ENCODE peak calls at places on chromosome 9, in six cellular contexts. One of them, this sample, is unnamed.

GRCh38 chr9:101449071-101449721 is 13.6 kb upstream of the ALDOB start:
- DNase-seq in dorsolateral prefrontal cortex: peak
- DNase-seq in Karpas-422: peak
- DNase-seq in small intestine: peak
- DNase-seq in mammary epithelial cell: peak
- DNase-seq in stomach: peak
- DNase-seq in this sample: peak

GRCh38 chr9:131625848-131626670 is 80.7 kb downstream of the PRRT1B start:
- DNase-seq in mammary epithelial cell: no peak
- DNase-seq in dorsolateral prefrontal cortex: peak
- DNase-seq in stomach: no peak
- DNase-seq in small intestine: no peak
- DNase-seq in Karpas-422: no peak
- DNase-seq in this sample: no peak

GRCh38 chr9:80560976-80561375 is 989.2 kb downstream of the TLE4 start:
- DNase-seq in small intestine: no peak
- DNase-seq in dorsolateral prefrontal cortex: no peak
- DNase-seq in Karpas-422: no peak
- DNase-seq in mammary epithelial cell: peak
- DNase-seq in stomach: no peak
- DNase-seq in this sample: peak

GRCh38 chr9:134011401-134011800 is 13.9 kb upstream of the BRD3OS start:
- DNase-seq in Karpas-422: no peak
- DNase-seq in dorsolateral prefrontal cortex: no peak
- DNase-seq in stomach: no peak
- DNase-seq in small intestine: no peak
- DNase-seq in mammary epithelial cell: no peak
- DNase-seq in this sample: no peak

GRCh38 chr9:34744295-34745221 is 34.6 kb upstream of the CCL21 start:
- DNase-seq in dorsolateral prefrontal cortex: no peak
- DNase-seq in stomach: no peak
- DNase-seq in Karpas-422: no peak
- DNase-seq in mammary epithelial cell: peak
- DNase-seq in small intestine: peak
- DNase-seq in this sample: peak

GRCh38 chr9:113488490-113488889 is 25.0 kb downstream of the RGS3 start:
- DNase-seq in Karpas-422: no peak
- DNase-seq in small intestine: no peak
- DNase-seq in mammary epithelial cell: no peak
- DNase-seq in stomach: no peak
- DNase-seq in dorsolateral prefrontal cortex: no peak
- DNase-seq in this sample: no peak

GRCh38 chr9:84139296-84140100 is 158.9 kb downstream of the RMI1 start:
- DNase-seq in Karpas-422: peak
- DNase-seq in small intestine: peak
- DNase-seq in dorsolateral prefrontal cortex: peak
- DNase-seq in stomach: peak
- DNase-seq in mammary epithelial cell: peak
- DNase-seq in this sample: peak

GRCh38 chr9:107487521-107488399 is 1.8 kb downstream of the KLF4 start:
- DNase-seq in small intestine: peak
- DNase-seq in stomach: peak
- DNase-seq in Karpas-422: no peak
- DNase-seq in dorsolateral prefrontal cortex: no peak
- DNase-seq in mammary epithelial cell: no peak
- DNase-seq in this sample: no peak

GRCh38 chr9:89427621-89428221 is 70.2 kb downstream of the SEMA4D start:
- DNase-seq in dorsolateral prefrontal cortex: no peak
- DNase-seq in stomach: no peak
- DNase-seq in mammary epithelial cell: no peak
- DNase-seq in Karpas-422: no peak
- DNase-seq in small intestine: no peak
- DNase-seq in this sample: no peak

GRCh38 chr9:89453452-89453851 is 44.5 kb downstream of the SEMA4D start:
- DNase-seq in small intestine: no peak
- DNase-seq in mammary epithelial cell: no peak
- DNase-seq in stomach: no peak
- DNase-seq in Karpas-422: no peak
- DNase-seq in dorsolateral prefrontal cortex: no peak
- DNase-seq in this sample: no peak

GRCh38 chr9:91809581-91810285 is 140.3 kb downstream of the ROR2 start:
- DNase-seq in mammary epithelial cell: peak
- DNase-seq in stomach: no peak
- DNase-seq in Karpas-422: no peak
- DNase-seq in dorsolateral prefrontal cortex: no peak
- DNase-seq in small intestine: no peak
- DNase-seq in this sample: peak

GRCh38 chr9:101307041-101307440 is 77.8 kb downstream of the BAAT start:
- DNase-seq in Karpas-422: no peak
- DNase-seq in mammary epithelial cell: peak
- DNase-seq in stomach: no peak
- DNase-seq in dorsolateral prefrontal cortex: no peak
- DNase-seq in small intestine: no peak
- DNase-seq in this sample: no peak

GRCh38 chr9:95029720-95030119 is 287.8 kb downstream of the FANCC start:
- DNase-seq in dorsolateral prefrontal cortex: no peak
- DNase-seq in Karpas-422: no peak
- DNase-seq in mammary epithelial cell: no peak
- DNase-seq in stomach: no peak
- DNase-seq in small intestine: no peak
- DNase-seq in this sample: no peak

GRCh38 chr9:105444130-105444529 is 3.7 kb upstream of the FSD1L start:
- DNase-seq in mammary epithelial cell: peak
- DNase-seq in Karpas-422: no peak
- DNase-seq in dorsolateral prefrontal cortex: no peak
- DNase-seq in stomach: no peak
- DNase-seq in small intestine: no peak
- DNase-seq in this sample: peak

GRCh38 chr9:92947268-92948031 is at the start of gene FGD3:
- DNase-seq in small intestine: no peak
- DNase-seq in mammary epithelial cell: no peak
- DNase-seq in dorsolateral prefrontal cortex: no peak
- DNase-seq in stomach: peak
- DNase-seq in Karpas-422: no peak
- DNase-seq in this sample: no peak

GRCh38 chr9:92949266-92949982 is 2.1 kb downstream of the FGD3 start:
- DNase-seq in mammary epithelial cell: no peak
- DNase-seq in small intestine: no peak
- DNase-seq in Karpas-422: no peak
- DNase-seq in dorsolateral prefrontal cortex: no peak
- DNase-seq in stomach: no peak
- DNase-seq in this sample: no peak

GRCh38 chr9:92948632-92949031 is 1.3 kb downstream of the FGD3 start:
- DNase-seq in small intestine: no peak
- DNase-seq in dorsolateral prefrontal cortex: no peak
- DNase-seq in stomach: no peak
- DNase-seq in Karpas-422: no peak
- DNase-seq in mammary epithelial cell: no peak
- DNase-seq in this sample: no peak

GRCh38 chr9:92945796-92946195 is 1.5 kb upstream of the FGD3 start:
- DNase-seq in stomach: no peak
- DNase-seq in mammary epithelial cell: no peak
- DNase-seq in dorsolateral prefrontal cortex: no peak
- DNase-seq in Karpas-422: no peak
- DNase-seq in small intestine: no peak
- DNase-seq in this sample: no peak

DNA sequence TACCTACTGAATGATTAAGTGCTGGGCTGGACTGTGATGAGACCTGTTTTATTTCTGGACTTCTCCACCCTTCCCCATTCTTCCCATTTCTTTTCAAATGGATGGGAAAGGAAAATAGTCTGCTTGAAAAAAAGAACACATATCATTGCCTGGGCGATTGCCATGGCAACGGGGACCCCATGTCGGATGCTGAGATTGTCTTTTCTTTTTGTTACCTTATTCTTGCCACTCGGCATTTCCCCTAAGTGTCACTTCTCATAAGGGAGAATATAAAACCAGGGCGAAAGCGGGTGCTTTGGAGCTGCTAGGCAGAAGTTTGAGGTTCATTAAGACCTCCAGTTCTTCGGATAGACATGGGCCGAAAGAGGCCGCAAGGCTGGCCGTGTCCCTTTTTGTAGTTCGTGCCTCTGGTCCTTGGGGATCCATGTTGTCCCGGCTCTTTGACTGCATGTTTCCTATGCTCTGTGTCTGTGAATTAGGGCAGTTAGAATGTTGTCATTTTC is 760 bp downstream of the FGD3 start:
- DNase-seq in small intestine: no peak
- DNase-seq in stomach: no peak
- DNase-seq in Karpas-422: no peak
- DNase-seq in dorsolateral prefrontal cortex: no peak
- DNase-seq in mammary epithelial cell: no peak
- DNase-seq in this sample: no peak
- H3K4me3 ChIP-seq in small intestine: no peak
- H3K4me3 ChIP-seq in stomach: peak
- H3K4me3 ChIP-seq in Karpas-422: no peak
- H3K4me3 ChIP-seq in dorsolateral prefrontal cortex: peak
- H3K4me3 ChIP-seq in mammary epithelial cell: no peak
- H3K4me3 ChIP-seq in this sample: peak

DNA sequence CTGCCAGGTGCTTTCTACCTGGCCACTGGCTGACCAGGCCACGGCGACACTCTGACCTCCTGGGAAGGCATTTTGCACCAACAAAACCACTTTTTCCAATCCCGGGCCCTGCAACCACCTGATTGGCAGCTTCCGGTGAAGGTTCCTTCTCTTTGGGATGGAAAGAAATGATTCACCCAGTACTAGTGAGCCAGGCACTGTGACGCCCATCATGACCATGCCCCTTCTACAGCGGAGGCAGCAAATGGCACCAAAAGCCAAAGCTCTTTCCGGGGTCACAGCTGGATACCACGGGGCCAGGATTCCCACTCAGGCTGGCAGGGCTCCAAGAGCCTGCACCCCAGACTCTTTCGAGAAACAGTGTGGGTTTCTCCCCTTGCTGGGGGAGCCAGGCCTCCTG is 4.7 kb downstream of the NOTCH1 start:
- DNase-seq in dorsolateral prefrontal cortex: no peak
- DNase-seq in mammary epithelial cell: no peak
- DNase-seq in small intestine: no peak
- DNase-seq in stomach: no peak
- DNase-seq in Karpas-422: no peak
- DNase-seq in this sample: no peak
- H3K4me3 ChIP-seq in dorsolateral prefrontal cortex: no peak
- H3K4me3 ChIP-seq in mammary epithelial cell: no peak
- H3K4me3 ChIP-seq in small intestine: no peak
- H3K4me3 ChIP-seq in stomach: no peak
- H3K4me3 ChIP-seq in Karpas-422: no peak
- H3K4me3 ChIP-seq in this sample: no peak

DNA sequence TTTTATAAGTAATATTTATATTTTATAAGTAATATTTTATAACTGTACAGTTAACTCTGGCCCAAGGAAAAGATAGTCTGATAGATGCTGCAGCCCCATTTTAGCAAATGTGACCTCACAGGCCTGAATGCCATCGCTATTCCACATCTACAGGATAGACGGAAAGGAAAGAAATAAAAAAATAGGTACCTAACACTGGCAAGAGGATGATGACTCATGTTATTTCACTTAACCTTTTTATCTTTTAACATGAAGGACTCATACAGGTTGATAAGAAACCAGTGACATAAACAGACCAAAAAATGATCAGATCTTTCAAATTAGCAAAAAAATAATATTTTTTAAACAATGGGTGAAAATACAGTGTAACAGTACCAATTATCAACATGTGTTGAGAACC is 2.7 kb downstream of the CD274 start:
- DNase-seq in mammary epithelial cell: no peak
- DNase-seq in dorsolateral prefrontal cortex: no peak
- DNase-seq in small intestine: no peak
- DNase-seq in stomach: no peak
- DNase-seq in Karpas-422: no peak
- DNase-seq in this sample: peak
- H3K4me3 ChIP-seq in mammary epithelial cell: no peak
- H3K4me3 ChIP-seq in dorsolateral prefrontal cortex: no peak
- H3K4me3 ChIP-seq in small intestine: no peak
- H3K4me3 ChIP-seq in stomach: no peak
- H3K4me3 ChIP-seq in Karpas-422: no peak
- H3K4me3 ChIP-seq in this sample: no peak

DNA sequence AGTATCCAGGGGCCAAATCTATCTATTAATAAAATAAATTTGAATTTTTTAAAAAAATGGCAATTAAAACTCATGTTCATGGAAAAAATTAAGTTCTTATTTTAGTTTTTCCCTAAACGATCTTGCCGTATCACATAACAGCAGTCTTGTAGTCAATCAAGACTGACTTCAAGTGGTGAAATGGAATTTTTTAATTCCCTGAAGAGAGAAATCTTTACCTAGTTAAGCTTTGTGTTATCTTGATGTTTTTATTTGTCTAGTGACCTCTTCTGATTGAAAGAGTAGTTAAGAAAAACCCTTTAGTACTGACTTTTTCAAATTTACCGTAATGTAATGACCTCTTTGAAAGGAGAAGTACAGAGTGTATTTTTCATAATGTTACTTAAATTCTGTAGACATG is 19.6 kb downstream of the TGFBR1 start:
- DNase-seq in mammary epithelial cell: no peak
- DNase-seq in stomach: no peak
- DNase-seq in dorsolateral prefrontal cortex: no peak
- DNase-seq in Karpas-422: no peak
- DNase-seq in small intestine: no peak
- DNase-seq in this sample: no peak
- H3K4me3 ChIP-seq in mammary epithelial cell: no peak
- H3K4me3 ChIP-seq in stomach: no peak
- H3K4me3 ChIP-seq in dorsolateral prefrontal cortex: no peak
- H3K4me3 ChIP-seq in Karpas-422: no peak
- H3K4me3 ChIP-seq in small intestine: no peak
- H3K4me3 ChIP-seq in this sample: no peak

GRCh38 chr9:110650261-110650660 is 18.3 kb upstream of the MUSK start:
- DNase-seq in Karpas-422: no peak
- DNase-seq in dorsolateral prefrontal cortex: no peak
- DNase-seq in mammary epithelial cell: no peak
- DNase-seq in small intestine: no peak
- DNase-seq in stomach: no peak
- DNase-seq in this sample: no peak

GRCh38 chr9:110655723-110656641 is 12.6 kb upstream of the MUSK start:
- DNase-seq in Karpas-422: no peak
- DNase-seq in mammary epithelial cell: no peak
- DNase-seq in dorsolateral prefrontal cortex: no peak
- DNase-seq in stomach: no peak
- DNase-seq in small intestine: no peak
- DNase-seq in this sample: no peak

GRCh38 chr9:110648698-110649097 is 19.9 kb upstream of the MUSK start:
- DNase-seq in small intestine: no peak
- DNase-seq in stomach: no peak
- DNase-seq in Karpas-422: no peak
- DNase-seq in dorsolateral prefrontal cortex: no peak
- DNase-seq in mammary epithelial cell: no peak
- DNase-seq in this sample: no peak

GRCh38 chr9:110650991-110651411 is 17.6 kb upstream of the MUSK start:
- DNase-seq in Karpas-422: no peak
- DNase-seq in stomach: no peak
- DNase-seq in dorsolateral prefrontal cortex: no peak
- DNase-seq in mammary epithelial cell: peak
- DNase-seq in small intestine: no peak
- DNase-seq in this sample: peak
- H3K4me3 ChIP-seq in Karpas-422: no peak
- H3K4me3 ChIP-seq in stomach: no peak
- H3K4me3 ChIP-seq in dorsolateral prefrontal cortex: no peak
- H3K4me3 ChIP-seq in mammary epithelial cell: no peak
- H3K4me3 ChIP-seq in small intestine: no peak
- H3K4me3 ChIP-seq in this sample: no peak

This sample was measured in bronchial epithelial cell.